ENCODE peak calls at places on chromosomes 11 and 22, in ten cellular contexts. One of them, this sample, is unnamed.

GRCh38 chr11:69744435-69744834 is 30.7 kb downstream of the FGF4 start:
- DNase-seq in left lung: no peak
- DNase-seq in esophagus squamous epithelium: no peak
- DNase-seq in mucosa of descending colon: no peak
- DNase-seq in prostate gland: no peak
- DNase-seq in RWPE1: peak; percentile 13
- DNase-seq in GM20000: no peak
- DNase-seq in uterus: no peak
- DNase-seq in GM06990: no peak
- DNase-seq in AG09309: peak; percentile 18
- DNase-seq in this sample: no peak

GRCh38 chr22:44430716-44431115 is 67.3 kb downstream of the RTL6 start:
- DNase-seq in left lung: no peak
- DNase-seq in esophagus squamous epithelium: no peak
- DNase-seq in mucosa of descending colon: peak; percentile 11
- DNase-seq in prostate gland: no peak
- DNase-seq in RWPE1: no peak
- DNase-seq in GM20000: no peak
- DNase-seq in uterus: no peak
- DNase-seq in GM06990: no peak
- DNase-seq in AG09309: no peak
- DNase-seq in this sample: no peak

GRCh38 chr22:46895753-46896152 is 133.3 kb downstream of the TBC1D22A start:
- DNase-seq in left lung: no peak
- DNase-seq in esophagus squamous epithelium: no peak
- DNase-seq in mucosa of descending colon: no peak
- DNase-seq in prostate gland: no peak
- DNase-seq in RWPE1: no peak
- DNase-seq in GM20000: no peak
- DNase-seq in uterus: no peak
- DNase-seq in GM06990: no peak
- DNase-seq in AG09309: no peak
- DNase-seq in this sample: no peak

GRCh38 chr11:113213549-113213948 is 100.8 kb upstream of the TTC12 start:
- DNase-seq in left lung: no peak
- DNase-seq in esophagus squamous epithelium: no peak
- DNase-seq in mucosa of descending colon: no peak
- DNase-seq in prostate gland: no peak
- DNase-seq in RWPE1: no peak
- DNase-seq in GM20000: no peak
- DNase-seq in uterus: no peak
- DNase-seq in GM06990: no peak
- DNase-seq in AG09309: no peak
- DNase-seq in this sample: no peak

GRCh38 chr11:20156876-20157613 is 3.2 kb downstream of the DBX1 start:
- DNase-seq in left lung: no peak
- DNase-seq in esophagus squamous epithelium: no peak
- DNase-seq in mucosa of descending colon: no peak
- DNase-seq in prostate gland: no peak
- DNase-seq in RWPE1: no peak
- DNase-seq in GM20000: peak; percentile 32
- DNase-seq in uterus: no peak
- DNase-seq in GM06990: peak; percentile 75
- DNase-seq in AG09309: no peak
- DNase-seq in this sample: no peak

GRCh38 chr11:115407496-115407895 is 96.7 kb downstream of the CADM1 start:
- DNase-seq in left lung: no peak
- DNase-seq in esophagus squamous epithelium: no peak
- DNase-seq in mucosa of descending colon: no peak
- DNase-seq in prostate gland: no peak
- DNase-seq in RWPE1: no peak
- DNase-seq in GM20000: no peak
- DNase-seq in uterus: no peak
- DNase-seq in GM06990: no peak
- DNase-seq in AG09309: no peak
- DNase-seq in this sample: no peak

GRCh38 chr11:72722050-72722748 is 30.0 kb downstream of the ARAP1 start:
- DNase-seq in left lung: peak; percentile 93
- DNase-seq in esophagus squamous epithelium: peak; percentile 69
- DNase-seq in mucosa of descending colon: peak; percentile 92
- DNase-seq in prostate gland: peak; percentile 88
- DNase-seq in RWPE1: peak; percentile 96
- DNase-seq in GM20000: peak; percentile 94
- DNase-seq in uterus: peak; percentile 90
- DNase-seq in GM06990: peak; percentile 85
- DNase-seq in AG09309: peak; percentile 80
- DNase-seq in this sample: peak; percentile 86

GRCh38 chr22:24181088-24181995 is at the start of gene SUSD2:
- DNase-seq in left lung: no peak
- DNase-seq in esophagus squamous epithelium: no peak
- DNase-seq in mucosa of descending colon: peak; percentile 77
- DNase-seq in prostate gland: no peak
- DNase-seq in RWPE1: no peak
- DNase-seq in GM20000: no peak
- DNase-seq in uterus: no peak
- DNase-seq in GM06990: no peak
- DNase-seq in AG09309: no peak
- DNase-seq in this sample: no peak

GRCh38 chr22:36029406-36029755 is 757 bp upstream of the RBFOX2 start:
- DNase-seq in left lung: no peak
- DNase-seq in esophagus squamous epithelium: no peak
- DNase-seq in mucosa of descending colon: no peak
- DNase-seq in prostate gland: no peak
- DNase-seq in RWPE1: no peak
- DNase-seq in GM20000: peak; percentile 17
- DNase-seq in uterus: no peak
- DNase-seq in GM06990: no peak
- DNase-seq in AG09309: no peak
- DNase-seq in this sample: no peak

GRCh38 chr22:28810839-28811491 is 10.6 kb upstream of the XBP1 start:
- DNase-seq in left lung: no peak
- DNase-seq in esophagus squamous epithelium: no peak
- DNase-seq in mucosa of descending colon: peak; percentile 21
- DNase-seq in prostate gland: no peak
- DNase-seq in RWPE1: no peak
- DNase-seq in GM20000: no peak
- DNase-seq in uterus: peak; percentile 32
- DNase-seq in GM06990: no peak
- DNase-seq in AG09309: no peak
- DNase-seq in this sample: no peak

GRCh38 chr11:61545341-61545740 is 35.5 kb downstream of the SYT7 start:
- DNase-seq in left lung: no peak
- DNase-seq in esophagus squamous epithelium: no peak
- DNase-seq in mucosa of descending colon: no peak
- DNase-seq in prostate gland: no peak
- DNase-seq in RWPE1: no peak
- DNase-seq in GM20000: peak; percentile 75
- DNase-seq in uterus: no peak
- DNase-seq in GM06990: no peak
- DNase-seq in AG09309: no peak
- DNase-seq in this sample: no peak
- TF ChIP-seq CTCF in left lung: no peak
- TF ChIP-seq CTCF in esophagus squamous epithelium: peak; percentile 42
- TF ChIP-seq CTCF in mucosa of descending colon: no peak
- TF ChIP-seq CTCF in prostate gland: no peak
- TF ChIP-seq CTCF in RWPE1: no peak
- TF ChIP-seq CTCF in GM20000: peak; percentile 25
- TF ChIP-seq CTCF in uterus: no peak
- TF ChIP-seq CTCF in GM06990: peak; percentile 51
- TF ChIP-seq CTCF in AG09309: peak; percentile 42
- TF ChIP-seq CTCF in this sample: peak; percentile 67

GRCh38 chr11:13550761-13551160 is 55.0 kb upstream of the PTH start:
- DNase-seq in left lung: no peak
- DNase-seq in esophagus squamous epithelium: no peak
- DNase-seq in mucosa of descending colon: no peak
- DNase-seq in prostate gland: no peak
- DNase-seq in RWPE1: no peak
- DNase-seq in GM20000: no peak
- DNase-seq in uterus: no peak
- DNase-seq in GM06990: no peak
- DNase-seq in AG09309: no peak
- DNase-seq in this sample: no peak

GRCh38 chr11:13552784-13553183 is 57.0 kb upstream of the PTH start:
- DNase-seq in left lung: no peak
- DNase-seq in esophagus squamous epithelium: no peak
- DNase-seq in mucosa of descending colon: no peak
- DNase-seq in prostate gland: no peak
- DNase-seq in RWPE1: no peak
- DNase-seq in GM20000: no peak
- DNase-seq in uterus: no peak
- DNase-seq in GM06990: no peak
- DNase-seq in AG09309: no peak
- DNase-seq in this sample: no peak

GRCh38 chr11:13551834-13552233 is 56.0 kb upstream of the PTH start:
- DNase-seq in left lung: no peak
- DNase-seq in esophagus squamous epithelium: no peak
- DNase-seq in mucosa of descending colon: no peak
- DNase-seq in prostate gland: no peak
- DNase-seq in RWPE1: no peak
- DNase-seq in GM20000: no peak
- DNase-seq in uterus: no peak
- DNase-seq in GM06990: no peak
- DNase-seq in AG09309: no peak
- DNase-seq in this sample: no peak
- TF ChIP-seq CTCF in left lung: no peak
- TF ChIP-seq CTCF in esophagus squamous epithelium: no peak
- TF ChIP-seq CTCF in mucosa of descending colon: no peak
- TF ChIP-seq CTCF in prostate gland: no peak
- TF ChIP-seq CTCF in RWPE1: no peak
- TF ChIP-seq CTCF in GM20000: no peak
- TF ChIP-seq CTCF in uterus: no peak
- TF ChIP-seq CTCF in GM06990: no peak
- TF ChIP-seq CTCF in AG09309: no peak
- TF ChIP-seq CTCF in this sample: no peak

DNA sequence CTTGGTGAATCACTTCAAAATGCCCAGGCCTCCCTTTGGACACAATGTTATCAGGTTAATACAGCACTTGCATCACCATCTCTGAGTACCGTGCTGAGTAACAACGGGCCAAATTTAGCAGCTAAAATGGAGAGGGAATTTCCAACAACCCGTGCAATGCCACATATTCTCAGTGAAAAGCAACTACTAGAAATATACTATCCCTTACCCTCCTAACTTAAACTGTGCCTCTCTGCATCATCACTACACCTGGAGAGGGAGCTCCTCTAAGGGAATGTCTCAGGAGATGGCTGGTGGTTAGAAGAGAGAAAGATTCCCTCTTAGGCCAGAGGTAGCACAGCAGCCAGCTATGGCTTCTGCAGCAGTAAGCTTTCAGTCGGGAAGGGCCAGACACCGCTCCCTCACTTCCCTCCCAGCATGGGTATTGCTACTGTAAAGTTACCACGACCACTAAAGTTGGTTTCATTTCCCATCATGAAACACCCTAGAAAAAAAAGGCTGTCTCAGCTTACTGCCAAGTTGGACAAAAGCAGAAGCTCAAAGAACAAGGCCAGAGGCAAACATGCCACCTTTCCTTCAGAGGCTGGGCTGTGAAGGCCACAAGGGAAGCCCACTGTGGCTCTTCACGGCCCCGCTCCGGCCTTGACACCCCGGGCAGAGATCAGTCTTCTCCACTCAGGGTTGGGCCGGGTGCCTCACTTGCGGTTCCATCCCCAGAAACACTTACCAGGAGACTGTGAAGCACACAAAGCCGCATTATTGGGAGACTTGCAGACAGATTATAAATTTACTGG is 3.9 kb downstream of the MAML2 start:
- DNase-seq in left lung: peak; percentile 63
- DNase-seq in esophagus squamous epithelium: no peak
- DNase-seq in mucosa of descending colon: peak; percentile 57
- DNase-seq in prostate gland: no peak
- DNase-seq in RWPE1: no peak
- DNase-seq in GM20000: peak; percentile 56
- DNase-seq in uterus: no peak
- DNase-seq in GM06990: peak; percentile 71
- DNase-seq in AG09309: no peak
- DNase-seq in this sample: peak; percentile 46
- TF ChIP-seq CTCF in left lung: no peak
- TF ChIP-seq CTCF in esophagus squamous epithelium: no peak
- TF ChIP-seq CTCF in mucosa of descending colon: no peak
- TF ChIP-seq CTCF in prostate gland: no peak
- TF ChIP-seq CTCF in RWPE1: no peak
- TF ChIP-seq CTCF in GM20000: no peak
- TF ChIP-seq CTCF in uterus: no peak
- TF ChIP-seq CTCF in GM06990: no peak
- TF ChIP-seq CTCF in AG09309: peak; percentile 1
- TF ChIP-seq CTCF in this sample: peak; percentile 15

GRCh38 chr11:10511046-10511711 is 29.8 kb downstream of the RNF141 start:
- DNase-seq in left lung: no peak
- DNase-seq in esophagus squamous epithelium: no peak
- DNase-seq in mucosa of descending colon: no peak
- DNase-seq in prostate gland: no peak
- DNase-seq in RWPE1: no peak
- DNase-seq in GM20000: no peak
- DNase-seq in uterus: no peak
- DNase-seq in GM06990: no peak
- DNase-seq in AG09309: no peak
- DNase-seq in this sample: no peak
- TF ChIP-seq CTCF in left lung: no peak
- TF ChIP-seq CTCF in esophagus squamous epithelium: no peak
- TF ChIP-seq CTCF in mucosa of descending colon: no peak
- TF ChIP-seq CTCF in prostate gland: no peak
- TF ChIP-seq CTCF in RWPE1: no peak
- TF ChIP-seq CTCF in GM20000: no peak
- TF ChIP-seq CTCF in uterus: no peak
- TF ChIP-seq CTCF in GM06990: no peak
- TF ChIP-seq CTCF in AG09309: no peak
- TF ChIP-seq CTCF in this sample: no peak

GRCh38 chr11:5245155-5245554 is 4.5 kb downstream of the HBG1 start:
- DNase-seq in left lung: no peak
- DNase-seq in esophagus squamous epithelium: no peak
- DNase-seq in mucosa of descending colon: no peak
- DNase-seq in prostate gland: no peak
- DNase-seq in RWPE1: no peak
- DNase-seq in GM20000: no peak
- DNase-seq in uterus: no peak
- DNase-seq in GM06990: no peak
- DNase-seq in AG09309: no peak
- DNase-seq in this sample: no peak
- TF ChIP-seq CTCF in left lung: no peak
- TF ChIP-seq CTCF in esophagus squamous epithelium: no peak
- TF ChIP-seq CTCF in mucosa of descending colon: no peak
- TF ChIP-seq CTCF in prostate gland: no peak
- TF ChIP-seq CTCF in RWPE1: no peak
- TF ChIP-seq CTCF in GM20000: no peak
- TF ChIP-seq CTCF in uterus: no peak
- TF ChIP-seq CTCF in GM06990: no peak
- TF ChIP-seq CTCF in AG09309: no peak
- TF ChIP-seq CTCF in this sample: no peak

This sample was measured in HFFc6.